ENCODE peak calls at places on chromosomes 3 and 15, in five cellular contexts. One of them, this sample, is unnamed.

GRCh38 chr3:141858312-141858711 is 18.1 kb upstream of the ATP1B3 start:
- DNase-seq in Ammon's horn: no peak
- DNase-seq in aorta: no peak
- DNase-seq in RWPE1: no peak
- DNase-seq in hepatocyte: no peak
- DNase-seq in this sample: no peak

GRCh38 chr3:130093741-130094391 is 12.2 kb downstream of the ALG1L2 start:
- DNase-seq in Ammon's horn: no peak
- DNase-seq in aorta: no peak
- DNase-seq in RWPE1: no peak
- DNase-seq in hepatocyte: no peak
- DNase-seq in this sample: peak

GRCh38 chr3:140148824-140149390 is 213.9 kb downstream of the CLSTN2 start:
- DNase-seq in Ammon's horn: no peak
- DNase-seq in aorta: no peak
- DNase-seq in RWPE1: no peak
- DNase-seq in hepatocyte: no peak
- DNase-seq in this sample: no peak

GRCh38 chr3:42043116-42043796 is 47.9 kb upstream of the TRAK1 start:
- DNase-seq in Ammon's horn: no peak
- DNase-seq in aorta: no peak
- DNase-seq in RWPE1: no peak
- DNase-seq in hepatocyte: peak
- DNase-seq in this sample: no peak

GRCh38 chr3:177681852-177682251 is 484.6 kb upstream of the TBL1XR1 start:
- DNase-seq in Ammon's horn: no peak
- DNase-seq in aorta: no peak
- DNase-seq in RWPE1: no peak
- DNase-seq in hepatocyte: no peak
- DNase-seq in this sample: no peak

GRCh38 chr15:88505721-88506120 is 38.2 kb downstream of the MRPS11 start:
- DNase-seq in Ammon's horn: no peak
- DNase-seq in aorta: no peak
- DNase-seq in RWPE1: no peak
- DNase-seq in hepatocyte: no peak
- DNase-seq in this sample: no peak

GRCh38 chr3:193080821-193081220 is 160.2 kb upstream of the PLAAT1 start:
- DNase-seq in Ammon's horn: no peak
- DNase-seq in aorta: no peak
- DNase-seq in RWPE1: no peak
- DNase-seq in hepatocyte: no peak
- DNase-seq in this sample: no peak

GRCh38 chr15:26037369-26037768 is 174.2 kb upstream of the ATP10A start:
- DNase-seq in Ammon's horn: no peak
- DNase-seq in aorta: no peak
- DNase-seq in RWPE1: no peak
- DNase-seq in hepatocyte: no peak
- DNase-seq in this sample: no peak

GRCh38 chr15:78178056-78178455 is 28.9 kb downstream of the IDH3A start:
- DNase-seq in Ammon's horn: no peak
- DNase-seq in aorta: no peak
- DNase-seq in RWPE1: no peak
- DNase-seq in hepatocyte: no peak
- DNase-seq in this sample: peak

GRCh38 chr3:57128863-57129602 is 36.1 kb downstream of the IL17RD start:
- DNase-seq in Ammon's horn: no peak
- DNase-seq in aorta: no peak
- DNase-seq in RWPE1: no peak
- DNase-seq in hepatocyte: no peak
- DNase-seq in this sample: no peak

GRCh38 chr15:39051931-39052705 is 487.5 kb upstream of the RASGRP1 start:
- DNase-seq in Ammon's horn: peak
- DNase-seq in aorta: no peak
- DNase-seq in RWPE1: no peak
- DNase-seq in hepatocyte: no peak
- DNase-seq in this sample: no peak

GRCh38 chr15:51281368-51281967 is 56.9 kb downstream of the CYP19A1 start:
- DNase-seq in Ammon's horn: peak
- DNase-seq in aorta: peak
- DNase-seq in RWPE1: no peak
- DNase-seq in hepatocyte: peak
- DNase-seq in this sample: no peak

GRCh38 chr3:18499256-18499655 is 74.1 kb upstream of the SATB1 start:
- DNase-seq in Ammon's horn: no peak
- DNase-seq in aorta: no peak
- DNase-seq in RWPE1: no peak
- DNase-seq in hepatocyte: no peak
- DNase-seq in this sample: peak

GRCh38 chr3:150370129-150370602 is 37.9 kb upstream of the TSC22D2 start:
- DNase-seq in Ammon's horn: peak
- DNase-seq in aorta: no peak
- DNase-seq in RWPE1: peak
- DNase-seq in hepatocyte: peak
- DNase-seq in this sample: peak

GRCh38 chr3:183129243-183129642 is 29.9 kb upstream of the MCCC1 start:
- DNase-seq in Ammon's horn: no peak
- DNase-seq in aorta: no peak
- DNase-seq in RWPE1: no peak
- DNase-seq in hepatocyte: no peak
- DNase-seq in this sample: no peak

GRCh38 chr15:71048913-71049675 is 66.2 kb upstream of the THSD4 start:
- DNase-seq in Ammon's horn: no peak
- DNase-seq in aorta: no peak
- DNase-seq in RWPE1: no peak
- DNase-seq in hepatocyte: peak
- DNase-seq in this sample: no peak